ENCODE peak calls at places on chromosome 21, in six cellular contexts. E is neuronal stem cell, M is IMR-90, R is mesenchymal stem cell, V is H1, J is trophoblast cell. K is an unnamed sample.

GRCh38 chr21:23801292-23801691 is 1806.0 kb downstream of the MRPL39 start:
- DNase-seq in J (no peak), E (no peak), M (no peak), R (no peak), V (no peak), K (no peak)

GRCh38 chr21:29148535-29148934 is 18.1 kb downstream of the MAP3K7CL start:
- DNase-seq in J (no peak), V (no peak), E (no peak), R (no peak), M (peak; percentile 64), K (no peak)

GRCh38 chr21:25396135-25396711 is 211.1 kb downstream of the MRPL39 start:
- DNase-seq in J (no peak), V (no peak), E (no peak), R (no peak), M (no peak), K (no peak)

GRCh38 chr21:23401278-23401677 is 2206.0 kb downstream of the MRPL39 start:
- DNase-seq in R (no peak), V (no peak), M (no peak), J (peak; percentile 3), E (no peak), K (no peak)

GRCh38 chr21:33197546-33197945 is 32.2 kb upstream of the IFNAR2 start:
- DNase-seq in R (no peak), M (no peak), V (no peak), J (no peak), E (no peak), K (no peak)

GRCh38 chr21:29208666-29209059 is 78.2 kb downstream of the MAP3K7CL start:
- DNase-seq in E (no peak), V (no peak), M (peak; percentile 93), R (peak; percentile 83), J (peak; percentile 61), K (no peak)

GRCh38 chr21:39386194-39386593 is 37.3 kb upstream of the HMGN1 start:
- DNase-seq in V (no peak), M (no peak), E (no peak), J (no peak), R (no peak), K (peak; percentile 38)

GRCh38 chr21:33265664-33266049 is 510 bp upstream of the IL10RB start:
- DNase-seq in E (peak; percentile 6), J (peak; percentile 93), V (no peak), M (peak; percentile 14), R (peak; percentile 28), K (peak; percentile 66)

GRCh38 chr21:24955275-24955961 is 651.9 kb downstream of the MRPL39 start:
- DNase-seq in E (no peak), V (no peak), M (no peak), R (no peak), J (no peak), K (no peak)

GRCh38 chr21:36641886-36642285 is 57.0 kb upstream of the SIM2 start:
- DNase-seq in E (no peak), M (no peak), V (no peak), J (no peak), R (no peak), K (no peak)

GRCh38 chr21:36640260-36641244 is 58.4 kb upstream of the SIM2 start:
- DNase-seq in V (no peak), R (peak; percentile 8), E (no peak), M (peak; percentile 23), J (peak; percentile 11), K (peak; percentile 35)

GRCh38 chr21:36642777-36643176 is 56.1 kb upstream of the SIM2 start:
- DNase-seq in E (no peak), J (no peak), V (no peak), M (no peak), R (no peak), K (no peak)

GRCh38 chr21:36641346-36641745 is 57.6 kb upstream of the SIM2 start:
- DNase-seq in V (no peak), M (no peak), E (no peak), J (no peak), R (no peak), K (no peak)

GRCh38 chr21:36639769-36640168 is 59.1 kb upstream of the SIM2 start:
- DNase-seq in J (no peak), M (no peak), V (no peak), E (no peak), R (no peak), K (no peak)
- H2AFZ ChIP-seq in J (no peak overlapping the region), M (no peak overlapping the region), V (no peak overlapping the region), E (no peak overlapping the region), R (no peak overlapping the region), K (no peak overlapping the region)

GRCh38 chr21:44919913-44920693 is 596 bp downstream of the ITGB2 start:
- DNase-seq in M (no peak), E (no peak), V (no peak), R (no peak), J (no peak), K (no peak)
- H2AK5ac ChIP-seq in M (peak overlapping the region; percentile 52), E (peak overlapping the region; percentile 82), V (peak overlapping the region; percentile 99), R (no peak overlapping the region), J (no peak overlapping the region), K (no peak overlapping the region)

DNA sequence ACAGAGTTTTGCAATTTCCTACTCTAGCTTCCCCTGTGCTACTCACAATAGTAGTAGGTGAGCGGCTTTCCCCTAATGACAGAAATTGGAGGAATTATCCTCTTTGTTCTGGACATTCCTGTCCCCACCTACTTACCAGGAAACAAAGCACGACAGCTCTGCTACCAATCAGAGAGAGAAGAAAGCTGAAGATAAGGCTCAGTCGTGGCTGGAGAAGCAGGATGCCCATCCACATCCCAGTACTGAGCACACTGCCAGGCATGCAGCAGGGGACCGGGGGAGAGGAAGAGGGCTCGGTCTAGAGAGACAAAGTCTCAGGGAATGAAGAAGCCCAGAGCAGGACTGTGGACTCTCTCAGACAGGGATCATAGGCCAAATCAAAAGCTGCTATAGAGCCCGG is 134.1 kb upstream of the KRTAP19-8 start:
- DNase-seq in V (no peak), R (no peak), J (no peak), E (no peak), M (no peak), K (no peak)
- H2AFZ ChIP-seq in V (no peak overlapping the region), R (no peak overlapping the region), J (no peak overlapping the region), E (no peak overlapping the region), M (no peak overlapping the region), K (no peak overlapping the region)

GRCh38 chr21:31397515-31397926 is 53.5 kb upstream of the TIAM1 start:
- DNase-seq in V (no peak), J (no peak), E (no peak), R (no peak), M (no peak), K (no peak)
- H2AK5ac ChIP-seq in V (no peak overlapping the region), J (no peak overlapping the region), E (no peak overlapping the region), R (no peak overlapping the region), M (no peak overlapping the region), K (no peak overlapping the region)

DNA sequence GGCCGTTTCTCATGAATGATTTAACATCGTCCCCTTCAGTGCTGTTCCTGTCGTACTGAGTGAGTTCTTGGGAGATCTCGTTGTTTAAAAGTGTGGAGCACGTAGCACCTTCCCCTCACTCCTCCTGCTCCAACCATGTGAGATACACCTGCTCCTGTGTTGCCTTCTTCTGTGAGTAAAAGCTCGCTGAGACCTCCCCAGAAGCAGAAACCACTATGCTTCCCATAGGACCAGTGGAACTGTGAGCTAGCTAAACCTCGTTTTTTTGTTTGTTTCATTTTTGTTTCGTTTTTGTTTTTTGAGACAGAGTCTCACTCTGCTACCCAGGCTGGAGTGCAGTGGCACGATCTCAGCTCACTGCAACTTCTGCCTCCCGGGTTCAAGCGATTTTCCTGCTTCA is 198.6 kb downstream of the NCAM2 start:
- DNase-seq in J (no peak), E (no peak), V (no peak), R (no peak), M (no peak), K (no peak)
- H2AFZ ChIP-seq in J (no peak overlapping the region), E (no peak overlapping the region), V (no peak overlapping the region), R (no peak overlapping the region), M (no peak overlapping the region), K (no peak overlapping the region)

GRCh38 chr21:43884012-43884860 is 19.2 kb downstream of the AGPAT3 start:
- DNase-seq in J (peak; percentile 59), M (no peak), E (no peak), R (peak; percentile 54), V (no peak), K (peak; percentile 73)
- H2AK5ac ChIP-seq in J (peak overlapping the region; percentile 31), M (no peak overlapping the region), E (peak overlapping the region; percentile 90), R (no peak overlapping the region), V (no peak overlapping the region), K (no peak overlapping the region)

K was measured in H9.